ENCODE peak calls at places on chromosomes 5 and 9, in five cellular contexts. K, X, I, Z and Q are unnamed samples.

GRCh38 chr9:122860319-122861142 is 32.1 kb upstream of the PDCL start:
- DNase-seq in K (no peak), Z (no peak), X (no peak), I (no peak), Q (no peak)

GRCh38 chr9:114289571-114290481 is 33.1 kb upstream of the ORM1 start:
- DNase-seq in K (no peak), X (peak; percentile 25), I (no peak), Z (peak; percentile 38), Q (no peak)

GRCh38 chr9:18610956-18611355 is 137.0 kb downstream of the ADAMTSL1 start:
- DNase-seq in X (no peak), Z (no peak), I (no peak), K (no peak), Q (no peak)

GRCh38 chr9:130174920-130175321 is 2.7 kb downstream of the NCS1 start:
- DNase-seq in X (no peak), Z (no peak), K (no peak), I (no peak), Q (no peak)

GRCh38 chr5:14561741-14562140 is 19.9 kb upstream of the OTULINL start:
- DNase-seq in I (no peak), Z (no peak), X (no peak), K (no peak), Q (no peak)

GRCh38 chr9:127004946-127005769 is 90.6 kb downstream of the RALGPS1 start:
- DNase-seq in X (no peak), Z (no peak), K (peak; percentile 46), I (no peak), Q (peak; percentile 40)

GRCh38 chr5:67493676-67494075 is 297.1 kb upstream of the CD180 start:
- DNase-seq in I (no peak), Z (peak; percentile 67), X (peak; percentile 38), K (no peak), Q (no peak)

GRCh38 chr5:151002250-151002649 is 18.1 kb upstream of the GPX3 start:
- DNase-seq in I (no peak), K (no peak), X (no peak), Z (no peak), Q (no peak)

GRCh38 chr9:19498015-19498414 is 89.2 kb downstream of the ACER2 start:
- DNase-seq in K (no peak), X (no peak), I (no peak), Z (no peak), Q (no peak)

GRCh38 chr9:96495341-96495740 is 45.4 kb downstream of the HABP4 start:
- DNase-seq in X (peak; percentile 79), Z (no peak), I (no peak), K (peak; percentile 63), Q (no peak)

GRCh38 chr9:122848256-122848943 is 20.0 kb upstream of the PDCL start:
- DNase-seq in Z (no peak), K (no peak), X (no peak), I (no peak), Q (no peak)

GRCh38 chr5:141476132-141476909 is 555 bp downstream of the PCDHGC3 start:
- DNase-seq in Z (no peak), I (no peak), X (no peak), K (peak; percentile 56), Q (peak; percentile 34)

GRCh38 chr5:112986224-112986623 is 9.6 kb downstream of the DCP2 start:
- DNase-seq in Z (no peak), I (no peak), X (no peak), K (no peak), Q (no peak)

GRCh38 chr9:137387034-137387890 is 35.7 kb downstream of the EXD3 start:
- DNase-seq in X (no peak), Z (no peak), K (no peak), I (no peak), Q (no peak)

GRCh38 chr9:131737426-131737825 is 2.5 kb downstream of the RAPGEF1 start:
- DNase-seq in X (no peak), Z (no peak), K (no peak), I (no peak), Q (no peak)

GRCh38 chr5:111129938-111130337 is 37.8 kb downstream of the WDR36 start:
- DNase-seq in I (no peak), X (no peak), K (no peak), Z (no peak), Q (no peak)

GRCh38 chr5:150214289-150214688 is 24.4 kb downstream of the SLC6A7 start:
- DNase-seq in X (no peak), Z (no peak), K (no peak), I (no peak), Q (no peak)

GRCh38 chr5:84494453-84494852 is 109.8 kb upstream of the EDIL3 start:
- DNase-seq in I (no peak), K (peak; percentile 85), X (no peak), Z (no peak), Q (peak; percentile 17)

GRCh38 chr9:137113385-137114159 is 961 bp downstream of the DPP7 start:
- DNase-seq in X (no peak), K (no peak), Z (no peak), I (no peak), Q (no peak)

GRCh38 chr5:172189693-172190296 is 1.8 kb upstream of the STK10 start:
- DNase-seq in K (no peak), I (no peak), X (no peak), Z (no peak), Q (no peak)

GRCh38 chr5:33827885-33828284 is 63.9 kb downstream of the ADAMTS12 start:
- DNase-seq in Z (no peak), I (no peak), X (no peak), K (no peak), Q (no peak)

GRCh38 chr9:33445389-33445881 is 2.0 kb downstream of the AQP3 start:
- DNase-seq in Z (no peak), I (no peak), K (no peak), X (peak; percentile 80), Q (no peak)

GRCh38 chr5:6812800-6813731 is 99.8 kb downstream of the TENT4A start:
- DNase-seq in Z (no peak), I (no peak), X (no peak), K (no peak), Q (no peak)

GRCh38 chr5:163586431-163587033 is 81.1 kb downstream of the MAT2B start:
- DNase-seq in Z (no peak), I (no peak), K (peak; percentile 77), X (no peak), Q (no peak)

GRCh38 chr5:135255461-135256178 is 143.4 kb downstream of the MACROH2A1 start:
- DNase-seq in I (no peak), Z (no peak), X (no peak), K (no peak), Q (no peak)

GRCh38 chr5:91219803-91220371 is 163.2 kb downstream of the ARRDC3 start:
- DNase-seq in K (peak; percentile 5), I (no peak), X (no peak), Z (no peak), Q (no peak)

GRCh38 chr5:90640484-90641059 is 82.0 kb downstream of the ADGRV1 start:
- DNase-seq in Z (no peak), X (no peak), I (no peak), K (peak; percentile 77), Q (no peak)

GRCh38 chr9:113519401-113520108 is 56.0 kb downstream of the RGS3 start:
- DNase-seq in K (no peak), Z (no peak), I (no peak), X (no peak), Q (no peak)

GRCh38 chr5:58787982-58788381 is 205.1 kb downstream of the RAB3C start:
- DNase-seq in K (no peak), X (no peak), Z (no peak), I (no peak), Q (no peak)

GRCh38 chr5:172454355-172455086 is at the start of gene SH3PXD2B:
- DNase-seq in I (no peak), K (no peak), X (peak; percentile 72), Z (no peak), Q (no peak)

GRCh38 chr5:134240421-134240962 is 14.6 kb upstream of the PPP2CA start:
- DNase-seq in X (no peak), K (peak; percentile 55), I (no peak), Z (no peak), Q (peak; percentile 52)

GRCh38 chr5:67414712-67415111 is 218.1 kb upstream of the CD180 start:
- DNase-seq in Z (no peak), I (peak; percentile 19), K (no peak), X (no peak), Q (peak; percentile 55)

GRCh38 chr9:128104171-128104618 is 23.3 kb downstream of the PTGES2 start:
- DNase-seq in X (no peak), K (no peak), I (no peak), Z (no peak), Q (no peak)

GRCh38 chr5:8842906-8843590 is 702.8 kb downstream of the SEMA5A start:
- DNase-seq in X (no peak), I (no peak), Z (peak; percentile 73), K (no peak), Q (no peak)

GRCh38 chr9:124199474-124199873 is 58.3 kb upstream of the NEK6 start:
- DNase-seq in K (no peak), I (no peak), Z (no peak), X (no peak), Q (no peak)
- H3K4me3 ChIP-seq in K (no peak overlapping the region), I (no peak overlapping the region), Z (no peak overlapping the region), X (no peak overlapping the region), Q (no peak overlapping the region)

GRCh38 chr9:78143281-78144007 is 92.4 kb upstream of the CEP78 start:
- DNase-seq in I (no peak), K (no peak), Z (no peak), X (no peak), Q (no peak)
- H3K4me3 ChIP-seq in I (no peak overlapping the region), K (no peak overlapping the region), Z (no peak overlapping the region), X (no peak overlapping the region), Q (no peak overlapping the region)

GRCh38 chr9:68912561-68912960 is 101.4 kb downstream of the PRKACG start:
- DNase-seq in Z (no peak), I (no peak), X (no peak), K (no peak), Q (no peak)
- H3K4me3 ChIP-seq in Z (no peak overlapping the region), I (no peak overlapping the region), X (no peak overlapping the region), K (no peak overlapping the region), Q (no peak overlapping the region)

GRCh38 chr9:8859416-8859815 is 1059.8 kb upstream of the DMAC1 start:
- DNase-seq in Z (no peak), K (no peak), I (no peak), X (no peak), Q (no peak)
- H3K4me3 ChIP-seq in Z (peak overlapping the region; percentile 63), K (no peak overlapping the region), I (peak overlapping the region; percentile 99), X (no peak overlapping the region), Q (no peak overlapping the region)

GRCh38 chr5:131382407-131383395 is 118.8 kb downstream of the CDC42SE2 start:
- DNase-seq in I (peak; percentile 31), K (no peak), X (no peak), Z (no peak), Q (no peak)
- H3K4me3 ChIP-seq in I (no peak overlapping the region), K (no peak overlapping the region), X (no peak overlapping the region), Z (no peak overlapping the region), Q (no peak overlapping the region)